ENCODE peak calls at places on chromosomes 1 and 21, in five cellular contexts. O is iPS DF 6.9; Q is T-helper 1 cell; W is substantia nigra; N is stimulated activated CD4-positive, alpha-beta T cell treated with anti-CD3 and anti-CD28 coated beads, Interleukin-2, amount 100 ng/mL, for 24 hours. K is an unnamed sample.
A peak's percentile ranks its signal among the peaks of the same experiment; 100 is the strongest.

GRCh38 chr21:36751383-36751782 is 52.5 kb downstream of the SIM2 start:
- DNase-seq in O (no peak), Q (no peak), W (no peak), N (no peak), K (no peak)

GRCh38 chr1:200075938-200076546 is 48.5 kb downstream of the NR5A2 start:
- DNase-seq in O (no peak), Q (no peak), W (no peak), N (no peak), K (no peak)

GRCh38 chr1:225777058-225777582 is 506 bp upstream of the SRP9 start:
- DNase-seq in O (no peak), Q (no peak), W (no peak), N (peak; percentile 26), K (no peak)

GRCh38 chr1:54312874-54313316 is 93.3 kb downstream of the SSBP3 start:
- DNase-seq in O (no peak), Q (no peak), W (no peak), N (no peak), K (no peak)

GRCh38 chr1:220325306-220325995 is 53.2 kb upstream of the RAB3GAP2 start:
- DNase-seq in O (no peak), Q (no peak), W (no peak), N (no peak), K (no peak)

GRCh38 chr21:44932366-44933181 is 7.3 kb upstream of the SLX9 start:
- DNase-seq in O (no peak), Q (peak; percentile 47), W (no peak), N (peak; percentile 76), K (peak; percentile 73)

GRCh38 chr1:227428803-227429202 is 110.5 kb upstream of the CDC42BPA start:
- DNase-seq in O (no peak), Q (no peak), W (no peak), N (no peak), K (no peak)

GRCh38 chr1:41239988-41240610 is 2.0 kb downstream of the SCMH1 start:
- DNase-seq in O (no peak), Q (no peak), W (no peak), N (no peak), K (no peak)

GRCh38 chr1:184615301-184615700 is 139.4 kb downstream of the EDEM3 start:
- DNase-seq in O (no peak), Q (no peak), W (no peak), N (no peak), K (no peak)

GRCh38 chr1:151716771-151717631 is at the start of gene CELF3:
- DNase-seq in O (no peak), Q (no peak), W (no peak), N (no peak), K (peak; percentile 75)

GRCh38 chr1:101088431-101088830 is 62.8 kb upstream of the DPH5 start:
- DNase-seq in O (no peak), Q (no peak), W (no peak), N (no peak), K (no peak)

GRCh38 chr1:154772611-154773515 is 97.2 kb downstream of the KCNN3 start:
- DNase-seq in O (no peak), Q (no peak), W (no peak), N (peak; percentile 45), K (no peak)

GRCh38 chr1:227789042-227789880 is 26.2 kb upstream of the PRSS38 start:
- DNase-seq in O (no peak), Q (no peak), W (no peak), N (no peak), K (no peak)

GRCh38 chr1:32464191-32464715 is 619 bp upstream of the ZBTB8B start:
- DNase-seq in O (no peak), Q (no peak), W (no peak), N (no peak), K (no peak)

GRCh38 chr1:240210026-240210425 is 118.3 kb downstream of the FMN2 start:
- DNase-seq in O (no peak), Q (no peak), W (no peak), N (no peak), K (no peak)

GRCh38 chr1:15749399-15750291 is 7.3 kb downstream of the TMEM82 start:
- DNase-seq in O (no peak), Q (no peak), W (no peak), N (no peak), K (no peak)

GRCh38 chr1:201137579-201138310 is 10.8 kb upstream of the ASCL5 start:
- DNase-seq in O (no peak), Q (no peak), W (no peak), N (no peak), K (peak; percentile 48)

GRCh38 chr1:223713546-223714420 is 1.4 kb downstream of the CAPN2 start:
- DNase-seq in O (no peak), Q (no peak), W (no peak), N (no peak), K (no peak)

GRCh38 chr1:42849944-42850343 is 3.5 kb downstream of the ZNF691 start:
- DNase-seq in O (no peak), Q (no peak), W (no peak), N (no peak), K (no peak)

GRCh38 chr1:35426097-35426586 is 131.1 kb downstream of the KIAA0319L start:
- DNase-seq in O (no peak), Q (no peak), W (no peak), N (no peak), K (no peak)

K was measured in frontal cortex.